ENCODE peak calls at places on chromosomes 3 and 15, in five cellular contexts. Z is neuronal stem cell, C is pancreas, N is neural progenitor cell, E is body of pancreas. K is an unnamed sample.

GRCh38 chr15:58506064-58506490 is 74.3 kb downstream of the LIPC start:
- DNase-seq in Z (no peak), E (no peak), C (no peak), N (no peak), K (no peak)

GRCh38 chr15:99385865-99386264 is 134.6 kb downstream of the LRRC28 start:
- DNase-seq in N (no peak), Z (no peak), C (no peak), E (peak; percentile 35), K (no peak)

GRCh38 chr3:193190387-193190786 is 50.6 kb upstream of the PLAAT1 start:
- DNase-seq in N (peak; percentile 88), Z (peak; percentile 52), E (peak; percentile 12), C (no peak), K (peak; percentile 74)

GRCh38 chr3:150216041-150216811 is 191.9 kb upstream of the TSC22D2 start:
- DNase-seq in N (peak; percentile 24), E (no peak), Z (no peak), C (no peak), K (peak; percentile 50)

GRCh38 chr3:148739720-148740119 is 42.0 kb downstream of the AGTR1 start:
- DNase-seq in N (no peak), Z (no peak), C (peak; percentile 63), E (peak; percentile 73), K (no peak)

GRCh38 chr15:39102431-39102830 is 478.4 kb upstream of the THBS1 start:
- DNase-seq in E (no peak), Z (no peak), N (no peak), C (no peak), K (no peak)

GRCh38 chr15:31049682-31050606 is 51.6 kb downstream of the TRPM1 start:
- DNase-seq in N (no peak), C (no peak), E (no peak), Z (no peak), K (no peak)

GRCh38 chr3:195771651-195772300 is 40.0 kb downstream of the MUC4 start:
- DNase-seq in C (no peak), Z (no peak), N (peak; percentile 1), E (no peak), K (no peak)

GRCh38 chr15:92883643-92884458 is 16.3 kb upstream of the CHD2 start:
- DNase-seq in E (no peak), N (no peak), Z (no peak), C (no peak), K (no peak)

GRCh38 chr3:127305499-127305898 is 17.7 kb upstream of the PRR20G start:
- DNase-seq in C (no peak), Z (no peak), E (no peak), N (no peak), K (no peak)

GRCh38 chr15:100918034-100918689 is 995 bp upstream of the LRRK1 start:
- DNase-seq in C (peak; percentile 83), N (peak; percentile 88), Z (peak; percentile 59), E (peak; percentile 86), K (peak; percentile 81)

GRCh38 chr3:126654571-126655393 is at the start of gene TXNRD3:
- DNase-seq in N (peak; percentile 77), Z (peak; percentile 48), C (peak; percentile 92), E (peak; percentile 88), K (peak; percentile 92)

GRCh38 chr15:56917652-56918045 is 795 bp upstream of the TCF12 start:
- DNase-seq in E (no peak), Z (no peak), N (no peak), C (no peak), K (no peak)

GRCh38 chr15:72497402-72497801 is 23.3 kb downstream of the ARIH1 start:
- DNase-seq in C (no peak), N (no peak), Z (no peak), E (no peak), K (no peak)

GRCh38 chr3:134161817-134162396 is 88.8 kb downstream of the RYK start:
- DNase-seq in E (no peak), C (no peak), Z (no peak), N (peak; percentile 22), K (no peak)

GRCh38 chr3:69739204-69740102 is at the start of gene MITF:
- DNase-seq in E (peak; percentile 93), Z (peak; percentile 75), N (peak; percentile 90), C (peak; percentile 89), K (peak; percentile 91)

GRCh38 chr15:37056894-37057205 is 43.5 kb downstream of the MEIS2 start:
- DNase-seq in N (peak; percentile 45), C (no peak), E (no peak), Z (no peak), K (no peak)

GRCh38 chr3:31699309-31699953 is 166.7 kb downstream of the STT3B start:
- DNase-seq in N (no peak), Z (no peak), C (no peak), E (no peak), K (no peak)

DNA sequence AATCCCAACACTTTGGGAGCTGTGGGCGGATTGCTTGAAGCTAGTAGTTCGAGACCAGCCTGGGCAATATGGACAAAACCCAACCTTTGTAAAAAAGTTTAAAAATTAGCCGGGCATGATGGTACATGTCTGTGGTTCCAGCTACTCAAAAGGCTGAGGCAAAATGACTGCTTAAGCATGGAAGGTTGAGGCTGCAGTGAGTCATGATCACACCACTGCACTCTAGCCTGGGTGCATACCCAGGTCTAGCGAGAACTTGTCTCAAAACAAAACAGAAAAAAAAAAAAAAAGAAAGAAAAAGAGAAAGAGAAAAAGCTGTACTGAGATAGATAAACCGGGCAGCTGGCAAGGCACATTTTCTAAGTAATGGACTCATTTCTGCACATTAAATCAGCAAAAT is 10.6 kb downstream of the ARPP19 start:
- DNase-seq in C (no peak), Z (no peak), E (no peak), N (no peak), K (no peak)
- H3K27ac ChIP-seq in C (no peak overlapping the region), Z (no peak overlapping the region), E (no peak overlapping the region), N (peak overlapping the region; percentile 32), K (no peak overlapping the region)

GRCh38 chr3:15794842-15795562 is 2.8 kb downstream of the ANKRD28 start:
- DNase-seq in C (no peak), Z (no peak), N (no peak), E (no peak), K (no peak)
- H3K9me3 ChIP-seq in C (no peaks in the 10 kb centered on the region), Z (peaks cover 15% of the 10 kb centered on the region), N (no peaks in the 10 kb centered on the region), E (no peaks in the 10 kb centered on the region), K (no peaks in the 10 kb centered on the region)

DNA sequence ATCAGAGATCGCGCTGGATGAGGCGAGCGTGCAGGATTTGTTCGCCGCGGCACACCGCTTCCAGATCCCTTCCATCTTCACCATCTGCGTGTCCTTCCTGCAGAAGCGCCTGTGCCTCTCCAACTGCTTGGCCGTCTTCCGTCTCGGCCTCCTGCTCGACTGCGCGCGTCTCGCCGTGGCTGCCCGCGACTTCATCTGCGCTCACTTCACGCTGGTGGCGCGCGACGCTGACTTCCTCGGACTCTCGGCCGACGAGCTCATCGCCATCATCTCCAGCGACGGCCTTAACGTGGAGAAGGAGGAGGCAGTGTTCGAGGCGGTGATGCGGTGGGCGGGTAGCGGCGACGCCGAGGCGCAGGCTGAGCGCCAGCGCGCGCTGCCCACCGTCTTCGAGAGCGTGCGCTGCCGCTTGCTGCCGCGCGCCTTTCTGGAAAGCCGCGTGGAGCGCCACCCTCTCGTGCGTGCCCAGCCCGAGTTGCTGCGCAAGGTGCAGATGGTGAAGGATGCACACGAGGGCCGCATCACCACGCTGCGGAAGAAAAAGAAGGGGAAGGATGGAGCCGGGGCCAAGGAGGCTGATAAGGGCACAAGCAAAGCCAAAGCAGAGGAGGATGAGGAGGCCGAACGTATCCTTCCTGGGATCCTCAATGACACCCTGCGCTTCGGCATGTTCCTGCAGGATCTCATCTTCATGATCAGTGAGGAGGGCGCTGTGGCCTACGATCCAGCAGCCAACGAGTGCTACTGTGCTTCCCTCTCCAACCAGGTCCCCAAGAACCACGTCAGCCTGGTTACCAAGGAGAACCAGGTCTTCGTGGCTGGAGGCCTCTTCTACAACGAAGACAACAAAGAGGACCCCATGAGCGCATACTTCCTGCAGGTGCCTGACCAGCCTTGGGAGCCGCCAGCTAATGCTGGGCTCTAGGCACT is 819 bp downstream of the KLHL40 start:
- DNase-seq in N (no peak), E (no peak), Z (no peak), C (peak; percentile 9), K (peak; percentile 4)
- H3K4me3 ChIP-seq in N (no peak overlapping the region), E (no peak overlapping the region), Z (peak overlapping the region; percentile 16), C (peak overlapping the region; percentile 26), K (no peak overlapping the region)

GRCh38 chr15:90782450-90782849 is 65.3 kb downstream of the BLM start:
- DNase-seq in E (no peak), N (no peak), Z (no peak), C (no peak), K (no peak)
- H3K27ac ChIP-seq in E (no peak overlapping the region), N (no peak overlapping the region), Z (no peak overlapping the region), C (no peak overlapping the region), K (no peak overlapping the region)

GRCh38 chr15:47870300-47870955 is 153.1 kb downstream of the SEMA6D start:
- DNase-seq in C (no peak), N (no peak), Z (no peak), E (no peak), K (no peak)
- H3K9me3 ChIP-seq in C (no peaks in the 10 kb centered on the region), N (peaks cover 5% of the 10 kb centered on the region), Z (no peaks in the 10 kb centered on the region), E (no peaks in the 10 kb centered on the region), K (peaks cover 4% of the 10 kb centered on the region)